ENCODE peak calls at places on chromosomes 1 and 21, in five cellular contexts. O is IMR-90, M is neuronal stem cell, N is mesendoderm, U is H1. E is an unnamed sample. For H3K4me1, the result is how much of the 10 kb centered on the place peaks cover.

GRCh38 chr1:187891993-187892392 is 1063.2 kb downstream of the PLA2G4A start:
- DNase-seq in O (no peak), U (no peak), M (no peak), N (peak), E (no peak)

GRCh38 chr1:248858096-248858890 is 592 bp downstream of the ZNF692 start:
- DNase-seq in O (peak), U (peak), N (peak), M (peak), E (peak)

GRCh38 chr1:115286431-115287205 is 51.4 kb downstream of the NGF start:
- DNase-seq in M (no peak), O (no peak), U (no peak), N (no peak), E (no peak)

GRCh38 chr1:244067893-244068292 is 16.8 kb downstream of the ZBTB18 start:
- DNase-seq in O (peak), N (no peak), M (no peak), U (no peak), E (no peak)

GRCh38 chr1:75172556-75172955 is 38.4 kb downstream of the LHX8 start:
- DNase-seq in U (no peak), O (no peak), M (no peak), N (no peak), E (no peak)

GRCh38 chr1:183080406-183080805 is 57.2 kb downstream of the LAMC1 start:
- DNase-seq in M (no peak), N (no peak), O (peak), U (no peak), E (no peak)

GRCh38 chr1:67771152-67771551 is 62.1 kb downstream of the GNG12 start:
- DNase-seq in N (peak), O (peak), U (no peak), M (no peak), E (no peak)

GRCh38 chr1:22754824-22755223 is 44.2 kb downstream of the EPHB2 start:
- DNase-seq in M (no peak), N (no peak), U (no peak), O (no peak), E (no peak)

GRCh38 chr1:236501093-236501492 is 22.7 kb upstream of the LGALS8 start:
- DNase-seq in N (no peak), O (no peak), M (no peak), U (no peak), E (no peak)

GRCh38 chr21:42443876-42444744 is 40.4 kb downstream of the UBASH3A start:
- DNase-seq in U (no peak), M (no peak), O (no peak), N (no peak), E (no peak)

GRCh38 chr1:147163019-147163418 is 9.3 kb downstream of the PRKAB2 start:
- DNase-seq in M (no peak), U (no peak), N (no peak), O (no peak), E (no peak)

GRCh38 chr1:28243685-28244439 is 7.9 kb downstream of the ATP5IF1 start:
- DNase-seq in M (no peak), O (no peak), N (no peak), U (no peak), E (no peak)

GRCh38 chr1:101178688-101179491 is 57.9 kb upstream of the S1PR1 start:
- DNase-seq in U (no peak), N (no peak), O (no peak), M (no peak), E (no peak)

GRCh38 chr1:100455478-100456072 is 82.4 kb upstream of the GPR88 start:
- DNase-seq in M (no peak), N (no peak), U (no peak), O (peak), E (no peak)

GRCh38 chr1:39204441-39205081 is at the start of gene MACF1:
- DNase-seq in N (peak), O (peak), U (no peak), M (no peak), E (peak)

GRCh38 chr1:110255388-110255787 is 45.3 kb downstream of the KCNC4 start:
- DNase-seq in M (peak), N (peak), U (no peak), O (no peak), E (peak)

GRCh38 chr1:54238353-54239040 is 38.5 kb downstream of the MRPL37 start:
- DNase-seq in O (no peak), U (no peak), M (no peak), N (no peak), E (no peak)

GRCh38 chr1:206784471-206784903 is 12.2 kb upstream of the IL10 start:
- DNase-seq in N (no peak), O (no peak), M (no peak), U (no peak), E (no peak)

GRCh38 chr1:11399250-11399649 is 79.7 kb upstream of the DISP3 start:
- DNase-seq in N (no peak), U (no peak), O (no peak), M (no peak), E (no peak)

GRCh38 chr1:177925006-177925405 is 44.9 kb downstream of the SEC16B start:
- DNase-seq in O (peak), N (no peak), U (no peak), M (no peak), E (no peak)

GRCh38 chr1:162823231-162823630 is 32.7 kb downstream of the HSD17B7 start:
- DNase-seq in N (no peak), U (no peak), O (no peak), M (no peak), E (no peak)

GRCh38 chr1:2529776-2530500 is at the start of gene HES5:
- DNase-seq in O (no peak), U (peak), M (peak), N (no peak), E (peak)

DNA sequence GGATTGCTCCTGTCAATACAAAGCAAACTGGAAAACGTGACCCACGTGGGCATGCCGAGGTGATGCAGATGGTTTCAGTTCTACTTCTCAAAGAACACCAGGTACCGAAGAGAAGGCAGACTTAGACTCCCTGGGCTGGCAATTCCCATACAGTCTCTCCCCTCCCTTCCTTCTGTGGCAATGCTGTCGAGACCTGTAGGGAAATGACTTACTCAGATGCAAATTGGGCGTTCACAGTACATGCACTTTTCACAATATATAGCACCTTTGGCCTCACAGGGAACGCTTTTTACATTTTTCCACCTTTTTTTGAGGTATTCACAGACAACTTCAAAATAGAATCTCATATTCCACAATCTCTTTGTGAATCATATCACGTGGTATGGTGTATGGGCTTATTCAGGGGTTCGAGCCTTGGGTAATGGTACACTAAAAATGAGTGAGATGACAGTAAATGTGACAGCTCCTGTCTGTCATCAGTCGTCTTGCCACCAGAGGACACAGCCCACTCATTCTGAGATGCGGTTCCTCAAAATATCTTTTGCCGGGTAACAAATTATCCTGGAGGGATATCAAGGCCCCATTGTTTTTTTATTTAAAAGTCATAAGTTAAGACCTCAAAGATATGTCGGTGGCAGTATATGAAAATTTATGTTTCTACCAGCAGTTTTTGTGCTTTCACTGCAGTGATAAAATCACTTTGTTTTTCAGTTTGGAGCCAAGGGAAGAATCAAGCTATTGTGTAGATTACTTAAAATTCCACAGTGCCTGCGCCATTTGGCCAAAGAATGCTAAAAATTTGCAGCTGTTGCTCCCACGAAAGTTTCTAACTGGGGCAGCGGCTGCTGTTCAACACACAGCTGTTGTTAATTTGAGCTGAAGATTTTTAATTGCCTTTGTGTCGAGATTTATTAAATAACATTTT is 168.4 kb downstream of the ZZZ3 start:
- DNase-seq in U (no peak), N (peak), M (peak), O (peak), E (peak)
- H2BK120ac ChIP-seq in U (peak), N (no peak), M (no peak), O (peak), E (no peak)

GRCh38 chr1:212309967-212310366 is 24.8 kb downstream of the PPP2R5A start:
- DNase-seq in U (no peak), M (no peak), N (peak), O (no peak), E (no peak)

GRCh38 chr1:212315184-212315583 is 30.0 kb downstream of the PPP2R5A start:
- DNase-seq in N (no peak), M (no peak), U (no peak), O (no peak), E (no peak)

GRCh38 chr1:212310383-212310782 is 25.2 kb downstream of the PPP2R5A start:
- DNase-seq in M (no peak), O (no peak), N (no peak), U (no peak), E (no peak)

GRCh38 chr1:212313616-212314015 is 28.4 kb downstream of the PPP2R5A start:
- DNase-seq in N (no peak), U (no peak), M (no peak), O (peak), E (no peak)

GRCh38 chr1:212311836-212312497 is 26.8 kb downstream of the PPP2R5A start:
- DNase-seq in N (no peak), O (peak), M (no peak), U (no peak), E (no peak)
- H3K4me1 ChIP-seq in N (under half), O (under half), M (under half), U (under half), E (under half)

GRCh38 chr1:111449703-111450017 is 396 bp downstream of the ATP5PB start:
- DNase-seq in O (no peak), U (no peak), M (no peak), N (no peak), E (no peak)
- H3K4ac ChIP-seq in O (peak), U (no peak), M (no peak), N (peak), E (no peak)

GRCh38 chr1:56576880-56577858 is 2.2 kb downstream of the PLPP3 start:
- DNase-seq in U (no peak), M (no peak), N (peak), O (peak), E (peak)
- H2BK120ac ChIP-seq in U (peak), M (no peak), N (no peak), O (peak), E (no peak)

DNA sequence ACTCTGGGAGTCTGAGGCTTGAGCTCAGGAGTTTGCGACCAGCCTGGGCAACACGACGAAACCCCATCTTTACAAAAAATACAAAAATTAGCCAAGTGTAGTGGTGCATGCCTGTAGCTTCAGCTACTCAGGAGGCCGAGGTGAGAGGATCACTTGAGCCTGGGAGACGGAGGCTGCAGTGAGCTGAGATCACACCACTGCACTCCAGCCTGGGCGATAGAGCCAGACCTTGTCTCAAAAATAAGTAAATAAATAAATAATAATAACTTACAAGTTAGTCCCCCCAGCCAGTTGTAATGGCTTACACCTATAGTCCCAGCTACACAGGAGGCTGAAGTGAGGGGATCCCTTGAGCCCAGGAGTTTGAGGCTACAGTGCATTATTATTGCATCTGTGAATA is 21.7 kb upstream of the BTG2 start:
- DNase-seq in U (no peak), N (no peak), O (no peak), M (no peak), E (no peak)
- H3K4me1 ChIP-seq in U (under half), N (under half), O (under half), M (under half), E (under half)

DNA sequence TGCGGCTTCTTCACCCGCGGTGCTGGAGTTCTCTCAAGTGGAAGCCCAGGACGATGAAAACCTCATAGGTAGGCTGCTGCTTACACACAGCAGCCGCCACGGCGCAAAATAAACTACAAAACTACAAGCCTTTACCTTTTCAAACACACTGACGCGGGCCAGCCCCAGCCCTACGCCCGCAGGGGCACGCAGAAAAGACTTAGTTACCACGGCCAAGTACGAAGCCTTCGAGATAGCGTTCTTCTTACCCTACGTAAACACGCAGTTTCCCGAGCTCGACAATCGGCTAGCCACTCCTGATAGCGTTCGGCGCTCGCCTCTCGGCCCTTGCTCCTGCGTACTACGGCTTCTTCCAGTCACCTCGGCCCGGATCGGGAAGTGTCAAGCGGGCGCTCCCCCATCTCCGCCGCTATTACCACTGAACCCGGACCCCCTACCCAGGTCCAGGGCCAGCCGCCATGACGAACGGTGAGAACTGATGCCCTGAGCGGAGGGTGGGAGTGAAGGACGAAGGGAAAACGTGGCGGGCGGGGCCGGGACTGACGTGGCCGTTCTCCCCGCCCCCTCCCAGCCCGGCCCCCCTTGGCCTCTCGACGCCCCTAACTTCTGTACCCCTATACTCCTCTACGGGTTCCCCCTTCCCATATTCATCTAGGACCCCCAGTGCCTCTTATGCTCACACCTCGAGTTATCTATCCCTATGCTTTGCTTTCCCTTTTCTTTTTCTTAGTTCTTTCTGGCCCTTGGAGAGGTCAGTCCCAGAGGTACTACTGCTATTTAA is at the start of gene TMEM167B:
- DNase-seq in M (peak), N (peak), O (peak), U (peak), E (peak)
- H3K4ac ChIP-seq in M (no peak), N (peak), O (peak), U (no peak), E (no peak)

GRCh38 chr1:212646588-212646987 is 38.0 kb downstream of the ATF3 start:
- DNase-seq in O (no peak), M (no peak), U (no peak), N (no peak), E (no peak)
- H2BK120ac ChIP-seq in O (peak), M (no peak), U (no peak), N (no peak), E (no peak)

GRCh38 chr1:9714257-9714718 is 62.8 kb downstream of the PIK3CD start:
- DNase-seq in U (peak), O (no peak), M (no peak), N (peak), E (peak)
- H3K4me1 ChIP-seq in U (under half), O (under half), M (under half), N (under half), E (under half)

GRCh38 chr21:46054447-46054846 is 43.5 kb upstream of the COL6A2 start:
- DNase-seq in M (no peak), N (peak), O (peak), U (peak), E (peak)

GRCh38 chr21:46051379-46051770 is 46.5 kb upstream of the COL6A2 start:
- DNase-seq in N (no peak), U (no peak), M (no peak), O (no peak), E (no peak)

GRCh38 chr21:46051821-46052675 is 45.9 kb upstream of the COL6A2 start:
- DNase-seq in N (no peak), O (no peak), U (no peak), M (no peak), E (no peak)

GRCh38 chr21:46054031-46054430 is 43.9 kb upstream of the COL6A2 start:
- DNase-seq in O (no peak), M (no peak), U (no peak), N (no peak), E (no peak)

GRCh38 chr21:46052703-46053651 is 44.9 kb upstream of the COL6A2 start:
- DNase-seq in U (no peak), N (peak), M (no peak), O (peak), E (peak)
- H3K4ac ChIP-seq in U (no peak), N (no peak), M (no peak), O (peak), E (no peak)

GRCh38 chr1:220331318-220331717 is 59.1 kb upstream of the RAB3GAP2 start:
- DNase-seq in M (no peak), O (no peak), N (no peak), U (no peak), E (no peak)

GRCh38 chr1:220338759-220339158 is 66.5 kb upstream of the RAB3GAP2 start:
- DNase-seq in N (peak), M (no peak), U (no peak), O (no peak), E (peak)

GRCh38 chr1:220336391-220337065 is 64.3 kb upstream of the RAB3GAP2 start:
- DNase-seq in N (peak), U (no peak), O (no peak), M (no peak), E (no peak)

GRCh38 chr1:220339581-220339980 is 67.3 kb upstream of the RAB3GAP2 start:
- DNase-seq in N (peak), M (no peak), O (no peak), U (no peak), E (no peak)

GRCh38 chr1:220335668-220336067 is 63.4 kb upstream of the RAB3GAP2 start:
- DNase-seq in O (no peak), M (no peak), U (no peak), N (no peak), E (no peak)
- H2BK120ac ChIP-seq in O (no peak), M (no peak), U (peak), N (peak), E (no peak)